ENCODE peak calls at places on chromosomes 5 and 9, in seven cellular contexts. F, S, E, A, B, O and X are unnamed samples.
A peak's percentile ranks its signal among the peaks of the same experiment; 100 is the strongest.

GRCh38 chr5:76524872-76525271 is 98.3 kb downstream of the F2RL2 start:
- DNase-seq in E (no peak), O (peak; percentile 23), S (no peak), F (no peak), B (no peak), A (no peak), X (no peak)

GRCh38 chr9:81395301-81396054 is 293.9 kb downstream of the TLE1 start:
- DNase-seq in F (no peak), A (no peak), O (peak; percentile 21), S (no peak), E (no peak), B (no peak), X (no peak)

GRCh38 chr9:37999501-38000189 is 69.4 kb downstream of the SHB start:
- DNase-seq in O (no peak), B (no peak), S (no peak), E (no peak), F (peak; percentile 61), A (no peak), X (peak; percentile 73)

GRCh38 chr5:123151227-123151951 is 62.3 kb downstream of the PRDM6 start:
- DNase-seq in O (no peak), A (no peak), S (no peak), B (no peak), F (no peak), E (no peak), X (no peak)

GRCh38 chr5:177364159-177364962 is 6.6 kb downstream of the RGS14 start:
- DNase-seq in O (peak; percentile 43), S (no peak), B (no peak), E (no peak), A (no peak), F (no peak), X (no peak)

GRCh38 chr9:109229682-109230081 is 62.6 kb upstream of the FRRS1L start:
- DNase-seq in S (no peak), E (no peak), F (no peak), B (no peak), A (no peak), O (no peak), X (no peak)

GRCh38 chr9:81132318-81132717 is 557.0 kb downstream of the TLE1 start:
- DNase-seq in B (no peak), O (no peak), E (no peak), A (no peak), S (no peak), F (peak; percentile 72), X (no peak)

GRCh38 chr5:141513627-141514329 is 24.9 kb downstream of the PCDHGC5 start:
- DNase-seq in B (peak; percentile 81), F (peak; percentile 87), E (no peak), A (peak; percentile 66), S (peak; percentile 63), O (peak; percentile 92), X (no peak)

GRCh38 chr5:62593331-62593730 is 14.7 kb downstream of the LRRC70 start:
- DNase-seq in O (peak; percentile 60), F (peak; percentile 52), S (no peak), B (no peak), E (no peak), A (no peak), X (no peak)

GRCh38 chr5:67206381-67207328 is 10.1 kb upstream of the CD180 start:
- DNase-seq in B (peak; percentile 69), S (peak; percentile 66), O (peak; percentile 15), A (peak; percentile 54), E (peak; percentile 63), F (peak; percentile 84), X (no peak)

GRCh38 chr5:120769291-120769872 is 305.3 kb downstream of the PRR16 start:
- DNase-seq in B (no peak), A (no peak), S (no peak), F (peak; percentile 54), O (peak; percentile 6), E (no peak), X (no peak)

GRCh38 chr5:98066910-98067309 is 706.6 kb upstream of the RGMB start:
- DNase-seq in F (peak; percentile 41), A (no peak), O (no peak), E (no peak), B (no peak), S (no peak), X (no peak)

GRCh38 chr9:69674112-69674511 is 1.9 kb upstream of the APBA1 start:
- DNase-seq in B (no peak), A (no peak), F (no peak), S (no peak), E (no peak), O (no peak), X (no peak)
- TF ChIP-seq CTCF in B (no peak), A (no peak), F (no peak), S (no peak), E (no peak), O (no peak), X (no peak)

GRCh38 chr9:83714316-83714715 is 6.6 kb upstream of the UBQLN1 start:
- DNase-seq in A (no peak), O (peak; percentile 13), S (no peak), F (no peak), B (no peak), E (no peak), X (no peak)
- TF ChIP-seq CTCF in A (peak; percentile 15), O (peak; percentile 31), S (no peak), F (peak; percentile 35), B (peak; percentile 34), E (no peak), X (peak; percentile 63)

GRCh38 chr5:130063603-130064002 is 159.3 kb downstream of the CHSY3 start:
- DNase-seq in O (no peak), B (no peak), S (no peak), A (no peak), F (no peak), E (no peak), X (no peak)
- TF ChIP-seq CTCF in O (no peak), B (no peak), S (no peak), A (no peak), F (no peak), E (no peak), X (no peak)

GRCh38 chr5:73448072-73448432 is 525 bp downstream of the FOXD1 start:
- DNase-seq in B (no peak), S (no peak), E (no peak), O (no peak), A (no peak), F (no peak), X (no peak)

GRCh38 chr5:73450041-73450598 is 1.5 kb upstream of the FOXD1 start:
- DNase-seq in B (no peak), A (no peak), E (no peak), F (no peak), O (no peak), S (no peak), X (no peak)

GRCh38 chr5:73446631-73447233 is 1.8 kb downstream of the FOXD1 start:
- DNase-seq in S (no peak), O (no peak), B (no peak), A (no peak), E (no peak), F (no peak), X (no peak)

GRCh38 chr5:73447234-73448071 is 1.1 kb downstream of the FOXD1 start:
- DNase-seq in A (no peak), F (peak; percentile 75), B (peak; percentile 63), S (no peak), O (peak; percentile 60), E (no peak), X (peak; percentile 91)

DNA sequence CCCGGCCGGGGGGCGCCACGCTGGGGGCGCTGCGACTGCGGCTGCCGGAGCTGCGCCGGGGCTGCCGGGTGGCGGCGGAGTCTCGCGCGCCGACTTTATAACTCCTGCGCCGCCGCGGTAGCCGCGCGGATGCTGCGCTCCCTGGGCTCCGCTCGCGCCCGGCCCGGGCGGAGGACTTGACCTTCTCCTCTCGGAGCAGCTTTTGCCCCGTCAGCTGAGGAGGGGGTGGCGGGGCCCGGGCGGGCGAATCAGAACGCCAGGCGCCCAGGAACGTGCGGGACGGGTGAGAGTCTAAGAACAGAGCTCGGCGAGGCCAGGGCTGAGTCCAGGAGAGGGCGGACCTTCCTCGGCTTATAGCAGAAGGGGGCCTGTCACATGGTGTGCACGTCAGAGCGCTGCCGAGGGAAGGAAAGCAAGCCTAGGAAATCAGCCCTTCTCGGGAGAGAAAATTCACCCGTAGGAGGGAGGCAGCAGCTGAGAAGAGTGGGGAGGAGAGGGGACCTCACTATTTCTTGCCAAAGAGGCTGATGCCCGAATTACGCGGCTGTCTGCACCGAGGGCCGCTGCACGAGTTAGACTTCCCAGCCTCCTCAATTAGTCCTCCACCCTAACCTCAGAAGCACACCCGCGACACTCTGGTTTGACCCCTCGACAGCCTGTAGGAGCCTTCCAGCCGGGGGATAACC is at the start of gene FOXD1:
- DNase-seq in O (peak; percentile 90), S (no peak), F (peak; percentile 97), A (no peak), B (peak; percentile 69), E (peak; percentile 77), X (peak; percentile 98)
- TF ChIP-seq CTCF in O (no peak), S (no peak), F (peak; percentile 1), A (no peak), B (no peak), E (no peak), X (peak; percentile 52)